ENCODE peak calls at places on chromosomes 1 and 21, in nine cellular contexts. P is stimulated activated CD8-positive, alpha-beta memory T cell treated with anti-CD3 and anti-CD28 coated beads, Interleukin-12 subunit alpha, Interleukin-12 subunit beta, amount 100 ng/mL, for 4 hours; H is H7; Y is activated CD4-positive, CD25-positive, alpha-beta regulatory T cell; X is posterior cingulate gyrus; K is NCI-H774; W is activated CD4-positive, alpha-beta memory T cell treated with anti-CD3 and anti-CD28 coated beads, Interleukin-2, amount 10 ng/mL, durations not matched to agents 7 days and 5 days; E is NCI-H2081; N is colonic mucosa. D is an unnamed sample.

GRCh38 chr1:221886311-221887090 is 144.6 kb upstream of the DUSP10 start:
- DNase-seq in K (no peak), N (no peak), P (no peak), H (no peak), E (no peak), Y (no peak), W (no peak), X (no peak), D (peak; percentile 27)

GRCh38 chr21:44800971-44801467 is 601 bp downstream of the UBE2G2 start:
- DNase-seq in N (peak; percentile 32), X (no peak), Y (no peak), W (no peak), H (peak; percentile 82), P (no peak), K (no peak), E (no peak), D (peak; percentile 47)

GRCh38 chr1:226823643-226824042 is 46.8 kb upstream of the PSEN2 start:
- DNase-seq in H (no peak), E (no peak), K (no peak), Y (no peak), P (no peak), N (no peak), W (no peak), X (no peak), D (no peak)

GRCh38 chr1:10880063-10880462 is 83.6 kb upstream of the CASZ1 start:
- DNase-seq in K (no peak), P (no peak), E (no peak), X (no peak), N (no peak), H (no peak), Y (no peak), W (no peak), D (no peak)

GRCh38 chr1:56025942-56026341 is 553.4 kb downstream of the PLPP3 start:
- DNase-seq in E (no peak), W (no peak), Y (no peak), P (no peak), N (no peak), X (no peak), K (no peak), H (no peak), D (no peak)

GRCh38 chr1:69533343-69533742 is 34.4 kb upstream of the LRRC7 start:
- DNase-seq in N (no peak), H (no peak), K (no peak), P (no peak), E (no peak), X (no peak), W (no peak), Y (no peak), D (no peak)

GRCh38 chr1:169491845-169492281 is 6.1 kb upstream of the SLC19A2 start:
- DNase-seq in N (no peak), E (no peak), Y (no peak), X (no peak), H (no peak), K (no peak), P (no peak), W (peak; percentile 24), D (peak; percentile 7)

GRCh38 chr1:205456868-205457724 is 1.3 kb upstream of the BLACAT1 start:
- DNase-seq in Y (no peak), E (peak; percentile 56), N (no peak), H (peak; percentile 95), W (no peak), K (peak; percentile 56), X (no peak), P (no peak), D (no peak)

GRCh38 chr1:236465231-236465958 is 58.4 kb upstream of the LGALS8 start:
- DNase-seq in P (no peak), X (no peak), H (no peak), K (no peak), W (no peak), Y (no peak), E (no peak), N (no peak), D (no peak)

GRCh38 chr1:217135569-217135915 is 412.3 kb upstream of the ESRRG start:
- DNase-seq in K (peak; percentile 56), H (no peak), X (no peak), W (no peak), P (no peak), E (no peak), N (no peak), Y (no peak), D (peak; percentile 25)

D was measured in GM03348.